ENCODE peak calls at places on chromosomes 16 and 17, in seven cellular contexts. W, D, S, Z, C, M and G are unnamed samples.

GRCh38 chr16:15482068-15482747 is 47.8 kb downstream of the BMERB1 start:
- DNase-seq in Z (peak), M (peak), W (peak), S (no peak), C (peak), D (peak), G (peak)

GRCh38 chr17:60079401-60079861 is 710 bp upstream of the HEATR6 start:
- DNase-seq in C (no peak), M (peak), Z (peak), W (no peak), D (peak), S (no peak), G (peak)

GRCh38 chr16:84648595-84649510 is 542 bp downstream of the KLHL36 start:
- DNase-seq in C (no peak), M (no peak), W (peak), Z (no peak), S (peak), D (no peak), G (peak)

GRCh38 chr17:80991645-80992076 is at the start of gene CHMP6:
- DNase-seq in W (peak), Z (peak), C (no peak), S (peak), D (peak), M (peak), G (peak)

GRCh38 chr17:68326681-68327080 is 35.4 kb downstream of the ARSG start:
- DNase-seq in M (no peak), S (no peak), Z (no peak), D (no peak), C (no peak), W (no peak), G (no peak)

GRCh38 chr16:50680907-50681885 is at the start of gene SNX20:
- DNase-seq in W (peak), D (no peak), Z (no peak), S (peak), C (no peak), M (no peak), G (no peak)

GRCh38 chr16:83996481-83997252 is 28.6 kb downstream of the NECAB2 start:
- DNase-seq in W (no peak), S (no peak), M (no peak), D (no peak), Z (no peak), C (no peak), G (no peak)

GRCh38 chr16:65774350-65774749 is 592.1 kb upstream of the CDH5 start:
- DNase-seq in D (no peak), C (no peak), Z (no peak), W (no peak), M (no peak), S (no peak), G (no peak)

GRCh38 chr16:56603589-56603988 is 4.8 kb upstream of the MT2A start:
- DNase-seq in W (no peak), D (peak), M (peak), C (no peak), Z (peak), S (no peak), G (peak)

GRCh38 chr16:58493756-58494431 is 6.0 kb upstream of the NDRG4 start:
- DNase-seq in M (no peak), D (no peak), Z (no peak), W (no peak), C (no peak), S (no peak), G (no peak)

GRCh38 chr17:40190197-40191021 is 13.1 kb downstream of the RAPGEFL1 start:
- DNase-seq in M (no peak), W (no peak), D (no peak), Z (no peak), S (peak), C (no peak), G (no peak)

GRCh38 chr16:11677451-11677951 is 9.2 kb downstream of the SNN start:
- DNase-seq in Z (no peak), S (no peak), D (peak), M (no peak), C (no peak), W (no peak), G (no peak)

GRCh38 chr16:88913870-88914269 is 47.4 kb upstream of the PABPN1L start:
- DNase-seq in S (no peak), Z (no peak), D (no peak), M (no peak), W (no peak), C (no peak), G (no peak)

GRCh38 chr16:72092832-72093447 is 480 bp downstream of the TXNL4B start:
- DNase-seq in S (no peak), D (peak), C (peak), W (no peak), Z (peak), M (peak), G (peak)

GRCh38 chr17:249236-249993 is 68.0 kb upstream of the DOC2B start:
- DNase-seq in M (no peak), W (peak), Z (no peak), D (no peak), C (no peak), S (no peak), G (no peak)

GRCh38 chr16:68640972-68641371 is 4.1 kb upstream of the CDH3 start:
- DNase-seq in Z (peak), M (peak), C (no peak), W (no peak), S (no peak), D (peak), G (peak)

GRCh38 chr17:74768069-74768762 is 7.9 kb downstream of the NAT9 start:
- DNase-seq in S (no peak), M (peak), D (peak), Z (peak), C (no peak), W (no peak), G (peak)

GRCh38 chr17:32102697-32103096 is 39.6 kb upstream of the RHOT1 start:
- DNase-seq in S (no peak), M (peak), W (no peak), Z (peak), D (peak), C (no peak), G (no peak)

GRCh38 chr17:68777856-68778694 is 176.9 kb upstream of the FAM20A start:
- DNase-seq in S (no peak), Z (no peak), W (no peak), D (no peak), M (no peak), C (no peak), G (no peak)

GRCh38 chr16:539901-540530 is 12.5 kb downstream of the CAPN15 start:
- DNase-seq in D (peak), S (no peak), W (no peak), C (no peak), Z (peak), M (no peak), G (no peak)

GRCh38 chr17:1649844-1650409 is at the start of gene RILP:
- DNase-seq in S (peak), Z (peak), M (peak), D (peak), C (no peak), W (peak), G (peak)

GRCh38 chr17:50386451-50386994 is 10.8 kb downstream of the LRRC59 start:
- DNase-seq in S (no peak), W (no peak), D (no peak), M (no peak), C (no peak), Z (no peak), G (no peak)

GRCh38 chr16:82748026-82748425 is 121.3 kb downstream of the CDH13 start:
- DNase-seq in W (no peak), C (peak), D (peak), S (no peak), M (peak), Z (peak), G (no peak)

GRCh38 chr17:55341432-55341831 is 76.7 kb downstream of the HLF start:
- DNase-seq in W (no peak), Z (peak), S (peak), D (peak), M (no peak), C (no peak), G (no peak)

GRCh38 chr17:68357886-68358285 is 66.6 kb downstream of the ARSG start:
- DNase-seq in Z (no peak), C (no peak), M (no peak), S (no peak), D (no peak), W (no peak), G (no peak)

GRCh38 chr17:42120161-42121065 is 754 bp downstream of the KAT2A start:
- DNase-seq in C (no peak), M (no peak), W (peak), D (no peak), Z (no peak), S (peak), G (no peak)

GRCh38 chr16:57729182-57729484 is 6.4 kb upstream of the KATNB1 start:
- DNase-seq in M (no peak), S (no peak), W (no peak), D (no peak), C (no peak), Z (no peak), G (no peak)

GRCh38 chr17:72338847-72339790 is 218.3 kb downstream of the SOX9 start:
- DNase-seq in S (no peak), Z (peak), D (peak), W (no peak), C (peak), M (peak), G (peak)

GRCh38 chr16:86854058-86854621 is 275.8 kb downstream of the FOXL1 start:
- DNase-seq in Z (peak), C (no peak), D (peak), S (no peak), M (no peak), W (no peak), G (no peak)

GRCh38 chr17:76444518-76445311 is 8.2 kb downstream of the UBE2O start:
- DNase-seq in S (no peak), Z (peak), W (no peak), M (peak), C (no peak), D (peak), G (no peak)

GRCh38 chr17:3732171-3732570 is 8.5 kb downstream of the HASPIN start:
- DNase-seq in D (no peak), S (peak), Z (peak), C (no peak), W (peak), M (peak), G (no peak)
- TF ChIP-seq CTCF in D (no peak), S (peak), Z (no peak), C (no peak), W (no peak), M (peak), G (no peak)

DNA sequence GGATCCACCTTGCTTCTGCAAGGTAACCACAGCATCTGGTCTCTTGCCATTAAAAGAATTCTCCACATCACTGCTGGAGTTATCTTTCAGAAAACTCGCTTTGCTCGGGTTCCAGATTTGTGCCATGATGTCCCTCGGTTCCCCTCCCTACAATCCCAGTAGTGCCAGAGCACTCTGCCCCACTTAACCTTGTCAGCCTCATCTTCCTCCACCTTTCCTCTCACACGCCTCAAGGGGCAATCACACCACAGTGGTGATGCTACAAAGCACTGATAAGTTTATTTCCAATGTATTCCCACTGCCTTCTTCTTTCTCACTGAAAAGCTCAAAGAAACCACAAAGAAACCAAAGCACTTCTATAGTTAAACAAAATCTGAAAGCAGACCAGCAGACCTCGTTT is 11.4 kb upstream of the CDRT4 start:
- DNase-seq in S (no peak), W (no peak), C (no peak), D (no peak), M (no peak), Z (no peak), G (no peak)
- TF ChIP-seq CTCF in S (no peak), W (no peak), C (no peak), D (no peak), M (no peak), Z (no peak), G (no peak)

GRCh38 chr17:64739316-64740058 is 77.4 kb upstream of the SMURF2 start:
- DNase-seq in S (no peak), D (peak), C (no peak), Z (peak), M (peak), W (no peak), G (peak)
- TF ChIP-seq CTCF in S (no peak), D (no peak), C (no peak), Z (no peak), M (no peak), W (no peak), G (no peak)

GRCh38 chr17:58710948-58711552 is 18.6 kb downstream of the RAD51C start:
- DNase-seq in C (peak), D (peak), Z (peak), S (no peak), M (peak), W (no peak), G (peak)
- TF ChIP-seq CTCF in C (peak), D (peak), Z (peak), S (peak), M (peak), W (no peak), G (peak)